ENCODE peak calls at places on chromosomes 5 and 9, in eight cellular contexts. D is AG04450, X is iris pigment epithelial cell, R is activated gamma-delta T cell, K is cardiac fibroblast, A is DMS153, P is lower leg skin, Q is pulmonary artery endothelial cell. Y is an unnamed sample.

GRCh38 chr5:120509056-120509455 is 45.0 kb downstream of the PRR16 start:
- DNase-seq in Q (no peak), D (peak; percentile 38), A (no peak), K (no peak), R (no peak), X (peak; percentile 49), P (no peak), Y (no peak)

GRCh38 chr5:11273180-11273882 is 512.3 kb upstream of the DAP start:
- DNase-seq in Q (no peak), P (no peak), K (no peak), X (no peak), A (no peak), D (no peak), R (no peak), Y (no peak)

GRCh38 chr9:93963969-93964368 is 8.8 kb upstream of the BARX1 start:
- DNase-seq in K (no peak), X (no peak), Q (no peak), D (no peak), R (no peak), A (no peak), P (peak; percentile 58), Y (no peak)

GRCh38 chr5:67377651-67378050 is 181.1 kb upstream of the CD180 start:
- DNase-seq in R (no peak), A (no peak), D (no peak), Q (no peak), K (no peak), X (no peak), P (no peak), Y (peak; percentile 53)

GRCh38 chr5:172334196-172334595 is 50.6 kb upstream of the UBTD2 start:
- DNase-seq in Q (no peak), K (no peak), P (no peak), R (no peak), D (no peak), X (no peak), A (no peak), Y (peak; percentile 1)

GRCh38 chr9:19028835-19029451 is 4.1 kb downstream of the SAXO1 start:
- DNase-seq in X (peak; percentile 72), Q (no peak), R (no peak), P (no peak), K (peak; percentile 82), A (peak; percentile 42), D (peak; percentile 52), Y (peak; percentile 70)

GRCh38 chr9:114776683-114777399 is 29.0 kb downstream of the TNFSF15 start:
- DNase-seq in A (no peak), P (no peak), R (no peak), Q (no peak), D (no peak), K (no peak), X (no peak), Y (no peak)

GRCh38 chr9:124880501-124880900 is 18.6 kb downstream of the ARPC5L start:
- DNase-seq in K (no peak), A (no peak), Q (no peak), P (no peak), X (no peak), R (no peak), D (no peak), Y (no peak)

GRCh38 chr5:34563951-34564705 is 92.0 kb upstream of the RAI14 start:
- DNase-seq in R (no peak), K (peak; percentile 80), Q (no peak), P (no peak), D (no peak), A (no peak), X (peak; percentile 87), Y (no peak)

GRCh38 chr5:1090538-1090937 is 21.3 kb downstream of the SLC12A7 start:
- DNase-seq in A (no peak), D (no peak), X (no peak), R (no peak), P (no peak), Q (no peak), K (peak; percentile 25), Y (no peak)

GRCh38 chr9:134932656-134933055 is 14.9 kb upstream of the FCN1 start:
- DNase-seq in A (no peak), K (no peak), X (no peak), P (no peak), Q (no peak), D (no peak), R (no peak), Y (no peak)

GRCh38 chr9:133733421-133734250 is 4.5 kb downstream of the SARDH start:
- DNase-seq in R (no peak), P (peak; percentile 79), X (no peak), A (no peak), Q (no peak), K (no peak), D (no peak), Y (no peak)

GRCh38 chr9:37333288-37333687 is 89.2 kb upstream of the GRHPR start:
- DNase-seq in R (no peak), P (no peak), A (no peak), Q (no peak), D (no peak), K (no peak), X (no peak), Y (no peak)

GRCh38 chr9:125025584-125025983 is 84.7 kb upstream of the GOLGA1 start:
- DNase-seq in Q (no peak), D (no peak), R (no peak), K (no peak), A (no peak), X (peak; percentile 32), P (no peak), Y (no peak)

GRCh38 chr9:123866497-123866896 is 63.4 kb downstream of the DENND1A start:
- DNase-seq in P (no peak), X (peak; percentile 46), R (no peak), A (no peak), D (no peak), Q (no peak), K (peak; percentile 76), Y (no peak)

GRCh38 chr9:79936336-79936735 is 364.6 kb downstream of the TLE4 start:
- DNase-seq in D (no peak), P (no peak), Q (no peak), R (no peak), X (no peak), K (no peak), A (no peak), Y (no peak)

GRCh38 chr5:137728048-137728447 is 7.8 kb downstream of the KLHL3 start:
- DNase-seq in Q (no peak), D (no peak), A (no peak), K (no peak), X (no peak), P (no peak), R (no peak), Y (no peak)

GRCh38 chr5:127014573-127014972 is 15.8 kb downstream of the MARCHF3 start:
- DNase-seq in A (no peak), X (no peak), P (no peak), R (no peak), K (no peak), D (no peak), Q (no peak), Y (no peak)

GRCh38 chr5:44001675-44002380 is 387.4 kb downstream of the FGF10 start:
- DNase-seq in R (no peak), X (no peak), K (no peak), Q (no peak), P (no peak), A (no peak), D (no peak), Y (no peak)

GRCh38 chr5:132263548-132264261 is 6.2 kb downstream of the PDLIM4 start:
- DNase-seq in R (no peak), D (peak; percentile 49), Q (peak; percentile 53), P (peak; percentile 84), X (peak; percentile 89), A (no peak), K (peak; percentile 77), Y (no peak)

GRCh38 chr5:51652980-51653379 is 269.7 kb downstream of the ISL1 start:
- DNase-seq in R (no peak), D (no peak), P (no peak), A (no peak), Q (no peak), X (no peak), K (no peak), Y (no peak)

GRCh38 chr5:146042628-146043279 is 62.6 kb downstream of the PLAC8L1 start:
- DNase-seq in D (peak; percentile 27), K (peak; percentile 57), P (no peak), X (peak; percentile 78), R (no peak), Q (peak; percentile 19), A (no peak), Y (no peak)

GRCh38 chr9:135474915-135475314 is 4.7 kb upstream of the PPP1R26 start:
- DNase-seq in P (no peak), R (no peak), X (peak; percentile 23), D (no peak), K (no peak), Q (no peak), A (no peak), Y (peak; percentile 53)

GRCh38 chr9:98897745-98898144 is 46.0 kb upstream of the COL15A1 start:
- DNase-seq in R (no peak), D (no peak), X (peak; percentile 87), P (no peak), A (no peak), K (peak; percentile 55), Q (no peak), Y (no peak)

GRCh38 chr9:134917431-134918373 is at the start of gene FCN1:
- DNase-seq in R (no peak), Q (no peak), P (peak; percentile 63), A (no peak), D (no peak), X (no peak), K (no peak), Y (no peak)

GRCh38 chr5:174531782-174532191 is 192.6 kb upstream of the MSX2 start:
- DNase-seq in P (no peak), K (no peak), D (no peak), R (no peak), A (no peak), X (peak; percentile 4), Q (no peak), Y (no peak)

Y was measured in NCI-H345.